ENCODE peak calls at places on chromosomes 4 and X, in ten cellular contexts. Q is heart right ventricle, I is HepG2, C is fibroblast of lung, H is AG04450, E is GM23248, V is MM.1S, U is upper lobe of left lung, M is BE2C, N is uterus. P is an unnamed sample. For H3K27me3, the result is how much of the 10 kb centered on the place peaks cover.

GRCh38 chr4:143482753-143483362 is 30.6 kb upstream of the SMARCA5 start:
- DNase-seq in M (no peak), I (peak), E (peak), U (no peak), H (peak), C (peak), V (peak), N (no peak), Q (no peak), P (peak)

GRCh38 chr4:42278709-42279324 is 118.5 kb upstream of the SHISA3 start:
- DNase-seq in H (no peak), C (no peak), Q (no peak), U (no peak), I (no peak), M (no peak), N (no peak), E (no peak), V (no peak), P (no peak)

GRCh38 chrX:41707218-41707617 is 16.8 kb upstream of the GPR82 start:
- DNase-seq in Q (no peak), H (no peak), V (no peak), I (no peak), M (no peak), C (no peak), N (no peak), E (no peak), U (no peak), P (no peak)

GRCh38 chrX:69179380-69179911 is 14.2 kb upstream of the PJA1 start:
- DNase-seq in E (no peak), V (no peak), M (peak), U (no peak), Q (no peak), H (peak), I (no peak), C (peak), N (peak), P (peak)

GRCh38 chr4:47913858-47914218 is 545 bp downstream of the NFXL1 start:
- DNase-seq in N (peak), M (peak), V (peak), H (no peak), Q (peak), C (peak), E (peak), I (peak), U (peak), P (peak)

GRCh38 chr4:3845744-3846429 is 79.7 kb downstream of the ADRA2C start:
- DNase-seq in N (no peak), M (no peak), U (no peak), Q (no peak), V (no peak), E (no peak), H (no peak), C (no peak), I (no peak), P (no peak)

GRCh38 chr4:124594945-124595344 is 117.6 kb downstream of the ANKRD50 start:
- DNase-seq in I (no peak), E (no peak), M (no peak), U (no peak), C (no peak), V (no peak), Q (no peak), H (no peak), N (no peak), P (no peak)

GRCh38 chrX:145213504-145213903 is 33.8 kb upstream of the SPANXN1 start:
- DNase-seq in V (peak), I (no peak), H (no peak), U (no peak), E (peak), M (no peak), C (no peak), N (no peak), Q (no peak), P (peak)

GRCh38 chr4:144579411-144580020 is 66.4 kb upstream of the HHIP start:
- DNase-seq in E (peak), H (no peak), U (no peak), V (no peak), I (no peak), C (peak), Q (no peak), M (no peak), N (no peak), P (no peak)

GRCh38 chr4:105637409-105638258 is 70.9 kb downstream of the INTS12 start:
- DNase-seq in Q (peak), U (peak), E (peak), M (peak), I (peak), C (peak), N (peak), V (peak), H (no peak), P (peak)

GRCh38 chr4:5524900-5525299 is 183.5 kb downstream of the EVC2 start:
- DNase-seq in H (no peak), M (peak), Q (no peak), E (peak), I (no peak), C (peak), N (no peak), U (no peak), V (no peak), P (no peak)

GRCh38 chr4:185566425-185566824 is 31.1 kb upstream of the PDLIM3 start:
- DNase-seq in C (no peak), I (no peak), V (no peak), E (no peak), M (no peak), U (no peak), Q (no peak), N (no peak), H (no peak), P (no peak)

GRCh38 chr4:132180020-132180427 is 969.1 kb upstream of the PCDH10 start:
- DNase-seq in Q (no peak), C (peak), E (no peak), V (no peak), I (no peak), M (no peak), H (peak), N (no peak), U (no peak), P (no peak)

GRCh38 chrX:15914486-15914885 is 59.9 kb upstream of the AP1S2 start:
- DNase-seq in I (no peak), M (no peak), Q (no peak), H (no peak), C (no peak), U (no peak), N (no peak), V (no peak), E (no peak), P (no peak)

GRCh38 chrX:10404435-10404834 is 215.9 kb downstream of the MID1 start:
- DNase-seq in M (no peak), N (no peak), E (peak), C (peak), V (no peak), H (peak), U (no peak), I (no peak), Q (no peak), P (no peak)

GRCh38 chr4:185836268-185837084 is 24.5 kb upstream of the SORBS2 start:
- DNase-seq in Q (no peak), N (no peak), H (no peak), U (no peak), M (no peak), V (no peak), C (no peak), E (no peak), I (peak), P (peak)

GRCh38 chr4:23903859-23904438 is 14.1 kb upstream of the PPARGC1A start:
- DNase-seq in U (no peak), H (no peak), E (no peak), Q (no peak), I (no peak), M (peak), N (no peak), V (no peak), C (no peak), P (no peak)

GRCh38 chrX:124497386-124497785 is 151.0 kb downstream of the SH2D1A start:
- DNase-seq in U (no peak), E (no peak), H (no peak), Q (no peak), N (no peak), C (no peak), M (no peak), I (no peak), V (no peak), P (no peak)

GRCh38 chrX:72316408-72317079 is 10.8 kb upstream of the CITED1 start:
- DNase-seq in V (no peak), I (no peak), U (no peak), E (no peak), M (no peak), H (no peak), Q (no peak), N (no peak), C (no peak), P (no peak)

GRCh38 chrX:72314881-72315280 is 9.2 kb upstream of the CITED1 start:
- DNase-seq in N (no peak), I (no peak), Q (no peak), H (no peak), C (no peak), M (no peak), E (no peak), V (peak), U (no peak), P (no peak)

GRCh38 chrX:72314242-72314641 is 8.5 kb upstream of the CITED1 start:
- DNase-seq in U (no peak), H (no peak), C (no peak), Q (no peak), N (no peak), E (no peak), M (no peak), I (no peak), V (no peak), P (no peak)

GRCh38 chrX:72312311-72312940 is 6.7 kb upstream of the CITED1 start:
- DNase-seq in C (no peak), V (no peak), M (no peak), Q (no peak), N (no peak), E (no peak), H (no peak), I (no peak), U (no peak), P (no peak)

GRCh38 chrX:72313757-72314156 is 8.0 kb upstream of the CITED1 start:
- DNase-seq in I (no peak), E (no peak), V (no peak), Q (no peak), C (no peak), N (no peak), U (no peak), M (no peak), H (no peak), P (no peak)
- H3K27me3 ChIP-seq in I (under half), E (under half), V (under half), Q (under half), C (under half), N (under half), U (under half), M (under half), H (under half), P (under half)

GRCh38 chr4:37132351-37132989 is 112.1 kb upstream of the NWD2 start:
- DNase-seq in V (no peak), E (no peak), Q (no peak), M (no peak), U (no peak), N (no peak), C (no peak), I (no peak), H (no peak), P (no peak)
- H3K4me3 ChIP-seq in V (no peak), E (no peak), Q (no peak), M (no peak), U (no peak), N (no peak), C (no peak), I (no peak), H (no peak), P (no peak)

DNA sequence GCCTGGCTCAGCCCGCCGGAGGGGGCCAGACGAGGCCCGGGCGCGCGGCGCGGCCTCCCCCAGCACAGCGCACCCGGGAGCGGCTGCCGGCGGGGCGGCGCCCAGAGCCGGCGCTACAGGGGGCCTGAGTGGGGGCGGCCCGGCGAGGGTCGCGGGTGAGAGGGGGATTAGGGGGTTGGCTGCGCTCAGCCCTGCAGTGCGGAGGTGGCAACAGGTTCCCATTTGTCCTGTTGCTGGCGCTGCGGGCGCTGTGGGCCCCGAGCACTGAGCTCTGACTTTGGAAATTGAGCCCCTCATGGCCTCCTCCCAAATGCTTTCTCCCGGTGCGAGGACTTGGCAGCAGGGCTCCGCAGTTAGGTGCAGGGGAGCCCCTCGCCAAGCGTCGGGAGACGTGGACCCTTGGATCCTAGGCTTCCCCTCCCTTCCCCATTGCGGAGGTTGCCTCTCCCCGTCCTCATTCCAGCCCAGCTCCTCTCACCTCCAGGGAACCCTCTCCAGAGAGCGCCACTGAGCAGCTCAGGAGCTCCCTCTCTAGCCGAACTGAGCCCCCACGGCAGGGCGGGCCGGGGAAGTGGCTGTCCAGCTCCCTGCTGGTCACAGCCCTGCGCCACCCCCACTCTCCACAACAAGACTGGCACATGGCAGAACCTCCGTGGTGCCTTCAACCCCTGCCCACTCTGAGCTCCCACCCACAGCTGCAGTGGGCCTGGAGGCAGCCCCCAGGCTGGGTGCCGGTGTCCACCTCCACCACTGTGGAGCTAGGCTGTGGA is 2.5 kb upstream of the DUSP9 start:
- DNase-seq in C (no peak), V (no peak), I (no peak), N (no peak), E (no peak), M (peak), U (peak), Q (no peak), H (no peak), P (peak)
- H3K27me3 ChIP-seq in C (under half), V (half or more), I (under half), N (under half), E (under half), M (under half), U (half or more), Q (under half), H (half or more), P (under half)

GRCh38 chr4:101200561-101200960 is 146.8 kb downstream of the PPP3CA start:
- DNase-seq in N (no peak), H (peak), Q (no peak), C (peak), V (no peak), I (peak), E (peak), M (no peak), U (no peak), P (no peak)
- H3K4me3 ChIP-seq in N (no peak), H (no peak), Q (no peak), C (peak), V (no peak), I (no peak), E (peak), M (no peak), U (no peak), P (no peak)

DNA sequence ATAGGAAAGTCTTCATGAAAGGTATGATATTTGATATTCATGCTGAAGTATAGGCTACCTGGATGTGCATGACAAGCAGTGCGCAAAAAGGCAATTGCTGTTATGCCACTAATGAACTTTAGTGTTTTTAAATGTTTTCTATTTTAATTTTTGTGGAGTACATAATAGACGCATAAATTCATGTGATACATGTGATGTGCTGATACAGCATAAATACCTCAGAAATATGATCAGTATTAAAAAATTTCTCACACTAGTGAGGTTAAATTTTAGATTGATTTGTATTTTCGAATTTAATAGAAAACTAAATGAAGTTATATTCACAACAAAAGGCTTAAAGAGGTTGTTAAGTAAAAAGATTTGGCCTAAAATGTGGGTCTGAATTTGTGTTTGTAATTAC is 2.2 kb downstream of the UGT2A1 start:
- DNase-seq in I (no peak), V (no peak), C (no peak), Q (no peak), U (no peak), E (no peak), M (no peak), N (no peak), H (no peak), P (no peak)
- H3K27me3 ChIP-seq in I (under half), V (under half), C (under half), Q (under half), U (under half), E (under half), M (under half), N (under half), H (under half), P (under half)

DNA sequence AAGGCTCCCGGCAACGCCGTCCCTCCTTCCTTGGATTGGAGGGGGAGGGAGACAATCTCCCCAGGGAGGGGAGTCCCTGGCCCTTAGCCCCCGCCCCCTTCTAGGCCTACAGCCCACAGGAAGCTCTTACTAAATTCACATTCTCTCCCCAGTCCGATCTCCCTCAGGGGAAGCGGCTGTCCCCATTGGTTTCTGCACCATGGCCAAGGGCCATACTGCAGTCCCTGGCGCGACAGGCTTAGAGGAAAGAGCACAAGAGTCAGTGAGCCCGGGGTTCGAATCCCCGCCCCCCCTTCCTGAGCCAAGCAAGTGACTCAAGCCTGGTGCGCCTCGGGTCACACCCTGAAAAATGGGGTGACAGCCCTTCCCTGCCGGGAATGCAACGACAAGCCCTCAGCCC is 1.1 kb downstream of the ABLIM2 start:
- DNase-seq in E (no peak), U (no peak), N (peak), M (no peak), I (no peak), V (no peak), C (no peak), H (no peak), Q (peak), P (no peak)
- H3K4me3 ChIP-seq in E (no peak), U (peak), N (no peak), M (no peak), I (no peak), V (no peak), C (no peak), H (no peak), Q (peak), P (peak)

P was measured in HAP-1.